ENCODE peak calls at places on chromosomes 11 and 22, in five cellular contexts. W is IMR-90, V is A549, A is tibial nerve, L is cardiac muscle cell. T is an unnamed sample.

GRCh38 chr11:63916837-63917684 is at the start of gene RCOR2:
- DNase-seq in A (peak; percentile 47), W (peak; percentile 80), V (peak; percentile 87), L (peak; percentile 94), T (no peak)

GRCh38 chr11:82733444-82734119 is at the start of gene FAM181B:
- DNase-seq in W (no peak), L (peak; percentile 85), A (peak; percentile 31), V (peak; percentile 11), T (no peak)

GRCh38 chr22:45199723-45200122 is 36.0 kb downstream of the NUP50 start:
- DNase-seq in V (no peak), A (no peak), W (no peak), L (no peak), T (no peak)

GRCh38 chr11:116787786-116788486 is at the start of gene ZPR1:
- DNase-seq in W (peak; percentile 56), A (peak; percentile 73), V (peak; percentile 82), L (peak; percentile 82), T (no peak)

GRCh38 chr11:107752954-107753822 is 41.3 kb upstream of the SLN start:
- DNase-seq in V (no peak), L (no peak), A (no peak), W (no peak), T (no peak)

GRCh38 chr22:32662587-32662915 is 139.0 kb upstream of the TIMP3 start:
- DNase-seq in A (no peak), W (no peak), V (no peak), L (no peak), T (no peak)

GRCh38 chr11:79485694-79486093 is 44.9 kb upstream of the TENM4 start:
- DNase-seq in L (no peak), W (no peak), A (no peak), V (no peak), T (no peak)

GRCh38 chr22:22957090-22957489 is 69.5 kb downstream of the IGLL5 start:
- DNase-seq in V (no peak), L (no peak), W (no peak), A (no peak), T (no peak)

GRCh38 chr11:12157241-12157661 is 46.9 kb downstream of the MICAL2 start:
- DNase-seq in A (no peak), W (peak; percentile 84), V (no peak), L (no peak), T (peak; percentile 84)

GRCh38 chr11:442611-443081 is 835 bp upstream of the ANO9 start:
- DNase-seq in W (no peak), A (no peak), L (no peak), V (no peak), T (no peak)

GRCh38 chr11:92527467-92527866 is 302.8 kb downstream of the FAT3 start:
- DNase-seq in W (no peak), A (no peak), L (no peak), V (no peak), T (no peak)

GRCh38 chr11:23944939-23945338 is 551.9 kb upstream of the LUZP2 start:
- DNase-seq in L (no peak), W (no peak), A (no peak), V (no peak), T (no peak)

GRCh38 chr11:127492025-127492424 is 491.5 kb upstream of the KIRREL3 start:
- DNase-seq in V (no peak), L (no peak), A (no peak), W (no peak), T (no peak)

GRCh38 chr11:122105009-122105828 is 10.8 kb downstream of the BLID start:
- DNase-seq in V (no peak), W (no peak), A (no peak), L (no peak), T (no peak)

GRCh38 chr22:27554841-27555456 is 246.6 kb downstream of the MN1 start:
- DNase-seq in W (no peak), V (no peak), A (no peak), L (no peak), T (no peak)

GRCh38 chr22:46801331-46801811 is 38.9 kb downstream of the TBC1D22A start:
- DNase-seq in A (no peak), V (no peak), W (no peak), L (no peak), T (no peak)

GRCh38 chr22:36160499-36160942 is at the start of gene APOL3:
- DNase-seq in V (no peak), A (peak; percentile 88), L (no peak), W (peak; percentile 47), T (no peak)

GRCh38 chr22:49979587-49980264 is 19.2 kb downstream of the PIM3 start:
- DNase-seq in A (no peak), L (no peak), W (no peak), V (peak; percentile 33), T (no peak)

GRCh38 chr22:28369849-28370248 is 309.8 kb downstream of the TTC28 start:
- DNase-seq in A (no peak), L (no peak), W (no peak), V (no peak), T (no peak)

GRCh38 chr22:46111645-46112306 is 38.5 kb upstream of the PPARA start:
- DNase-seq in W (no peak), A (no peak), L (peak; percentile 32), V (no peak), T (no peak)

GRCh38 chr11:31936309-31936708 is 125.2 kb upstream of the PAX6 start:
- DNase-seq in W (no peak), A (no peak), L (no peak), V (no peak), T (no peak)

GRCh38 chr22:31337178-31337577 is 9.0 kb downstream of the PATZ1 start:
- DNase-seq in L (no peak), V (no peak), W (peak; percentile 28), A (no peak), T (no peak)

GRCh38 chr11:10305964-10306918 is 1.4 kb downstream of the ADM start:
- DNase-seq in V (peak; percentile 31), A (no peak), W (peak; percentile 32), L (peak; percentile 60), T (no peak)

GRCh38 chr22:19803736-19804267 is 43.2 kb downstream of the TBX1 start:
- DNase-seq in A (no peak), W (no peak), V (no peak), L (no peak), T (no peak)

GRCh38 chr11:114102993-114103896 is 43.7 kb downstream of the ZBTB16 start:
- DNase-seq in W (no peak), A (no peak), V (no peak), L (no peak), T (no peak)

GRCh38 chr11:20670932-20671403 is 1.6 kb downstream of the NELL1 start:
- DNase-seq in W (no peak), A (no peak), V (no peak), L (no peak), T (no peak)

DNA sequence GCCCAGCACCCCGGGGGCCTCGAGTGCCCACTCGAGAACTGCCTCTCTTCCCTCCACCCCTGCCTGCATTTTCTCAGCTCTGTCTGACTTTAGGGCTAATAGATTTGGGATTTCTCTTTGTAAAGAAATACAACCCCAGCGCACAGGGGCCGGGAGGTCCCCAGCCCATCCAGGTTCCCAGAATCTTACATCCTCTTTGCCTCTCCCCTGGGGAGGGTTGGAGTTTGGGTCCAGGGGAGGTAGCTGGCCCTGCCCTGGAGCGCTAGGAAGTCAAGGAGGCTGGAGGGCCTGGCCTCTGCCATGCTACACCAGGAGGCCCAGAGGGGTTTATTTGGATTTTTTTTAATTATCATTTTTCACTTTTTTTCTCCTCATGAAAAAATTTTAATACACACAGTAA is 65.7 kb upstream of the LMO1 start:
- DNase-seq in A (no peak), W (no peak), V (no peak), L (no peak), T (no peak)
- H3K4me3 ChIP-seq in A (no peak overlapping the region), W (no peak overlapping the region), V (peak overlapping the region; percentile 13), L (no peak overlapping the region), T (no peak overlapping the region)

DNA sequence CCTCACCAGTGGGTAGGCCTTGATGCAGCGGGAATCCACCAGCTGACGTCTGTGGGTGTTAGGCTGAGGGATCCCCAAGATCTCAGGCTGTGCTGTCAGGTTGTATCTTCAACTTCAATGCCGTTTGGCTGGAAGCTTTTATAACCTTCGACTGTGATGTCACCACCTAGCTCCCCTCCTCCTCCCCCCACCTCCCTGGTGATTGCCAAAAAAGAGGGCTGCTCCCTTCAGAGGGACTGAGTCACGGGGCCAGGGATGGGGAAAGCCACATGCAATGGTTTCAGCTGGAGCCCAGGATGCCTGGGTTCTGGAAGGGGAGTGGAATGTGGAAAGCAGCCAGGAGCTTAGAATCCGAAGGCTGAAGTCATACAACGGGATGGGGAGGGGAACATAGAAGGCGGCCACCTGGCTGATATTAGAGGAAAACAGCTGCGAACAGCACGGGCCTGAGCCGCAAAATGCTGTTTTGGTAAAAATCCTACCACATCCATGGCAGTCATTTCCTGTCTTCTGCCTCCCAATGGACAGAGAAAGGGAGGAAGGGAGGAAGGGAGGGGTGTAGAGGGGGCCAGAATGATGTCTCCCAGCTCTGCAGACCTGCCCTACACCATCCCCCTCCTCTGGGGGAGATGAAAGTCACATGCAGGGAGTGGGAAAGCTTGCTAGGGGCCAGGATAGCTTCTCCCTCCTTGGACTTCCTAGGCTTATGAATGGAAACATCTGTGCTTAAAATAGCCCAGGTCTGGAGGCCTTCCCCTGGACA is at the start of gene LRRN4CL:
- DNase-seq in A (peak; percentile 88), V (no peak), L (peak; percentile 50), W (peak; percentile 86), T (peak; percentile 91)
- H3K4me3 ChIP-seq in A (peak within 1 kb of the TSS; percentile 24), V (no peak within 1 kb of the TSS), L (no peak within 1 kb of the TSS), W (no peak within 1 kb of the TSS), T (peak within 1 kb of the TSS; percentile 0)

DNA sequence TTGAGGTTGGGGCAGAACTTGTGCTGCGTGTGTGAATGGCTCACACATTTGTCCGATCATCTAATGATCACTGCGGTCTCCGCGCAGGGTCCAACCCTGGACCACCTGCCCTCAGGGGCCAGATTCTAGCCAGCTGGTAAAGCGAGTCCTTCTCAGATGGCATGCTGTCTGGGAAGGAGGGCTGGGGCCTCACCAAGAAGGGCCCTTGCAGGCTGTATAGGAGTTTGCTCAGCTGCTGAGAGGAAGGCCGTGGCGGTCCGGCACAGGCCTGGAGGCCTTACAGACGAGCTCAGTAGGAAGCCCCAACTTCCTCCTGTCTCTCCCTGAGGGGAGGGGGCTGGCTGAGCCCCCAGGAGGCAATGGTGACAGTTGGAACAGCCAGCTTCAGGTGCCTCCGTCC is 13.7 kb downstream of the PHLDA2 start:
- DNase-seq in V (no peak), W (no peak), L (no peak), A (no peak), T (no peak)
- H3K4me3 ChIP-seq in V (no peak overlapping the region), W (no peak overlapping the region), L (no peak overlapping the region), A (no peak overlapping the region), T (no peak overlapping the region)

DNA sequence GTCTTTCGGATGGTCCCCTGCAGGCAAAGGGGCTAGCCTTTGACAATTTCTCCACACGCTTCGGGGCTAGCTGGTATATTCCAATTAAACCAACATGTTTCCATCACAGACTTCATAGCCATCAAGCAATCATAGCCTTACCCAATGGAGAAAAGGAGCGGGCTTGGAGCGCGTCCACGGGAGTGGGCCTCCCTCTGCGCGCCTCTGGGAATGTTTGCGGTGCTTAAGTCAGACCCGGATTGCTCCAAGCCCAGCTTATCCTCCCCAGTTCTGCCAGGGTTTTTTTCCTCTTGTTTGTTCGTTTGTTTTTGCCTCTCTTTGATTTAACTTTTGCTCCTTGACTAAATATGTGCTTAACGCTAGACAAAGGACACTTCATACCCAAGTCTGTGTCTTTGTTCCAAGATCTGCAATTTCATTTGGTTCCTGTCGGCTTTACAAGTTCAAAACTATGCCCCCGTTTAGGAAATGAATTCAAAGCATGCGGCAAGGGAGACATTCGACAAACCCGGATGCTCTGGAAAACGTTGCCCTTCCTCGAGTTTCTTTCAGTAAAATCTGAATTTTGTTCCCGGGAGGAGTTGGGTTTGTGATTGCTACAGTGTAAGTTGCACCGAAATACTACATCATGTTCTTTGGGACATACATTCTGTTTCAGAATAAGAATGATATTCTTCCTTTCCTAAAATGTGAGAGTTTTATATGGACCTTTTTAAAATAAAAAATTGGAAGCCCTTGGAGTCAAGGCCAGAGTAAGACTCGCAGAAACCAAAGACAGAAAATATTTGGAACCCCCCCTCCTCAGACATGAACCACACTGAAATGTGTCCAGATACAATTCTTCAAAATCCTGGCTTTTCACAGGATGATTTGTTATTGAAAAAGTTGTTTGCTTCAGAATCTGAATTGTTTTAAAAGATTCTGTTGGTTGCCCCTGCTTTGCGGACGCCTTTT is 900 bp upstream of the GLB1L2 start:
- DNase-seq in W (no peak), A (no peak), L (no peak), V (no peak), T (no peak)
- H3K4me3 ChIP-seq in W (no peak overlapping the region), A (peak overlapping the region; percentile 52), L (peak overlapping the region; percentile 33), V (peak overlapping the region; percentile 48), T (no peak overlapping the region)

T was measured in AG09309.